ENCODE peak calls at places on chromosomes 1 and 21, in four cellular contexts. E, L, N and K are unnamed samples.

GRCh38 chr1:93448983-93449805 is 1.3 kb downstream of the FNBP1L start:
- DNase-seq in E (peak), L (peak), N (no peak), K (peak)

GRCh38 chr1:56758135-56758534 is 61.1 kb downstream of the FYB2 start:
- DNase-seq in E (no peak), L (peak), N (no peak), K (peak)

GRCh38 chr1:64183380-64183984 is 19.9 kb upstream of the UBE2U start:
- DNase-seq in E (peak), L (no peak), N (no peak), K (peak)

GRCh38 chr1:28751315-28752056 is 14.7 kb downstream of the YTHDF2 start:
- DNase-seq in E (peak), L (no peak), N (no peak), K (no peak)

GRCh38 chr1:233094269-233094668 is 143.9 kb downstream of the NTPCR start:
- DNase-seq in E (no peak), L (no peak), N (no peak), K (no peak)

GRCh38 chr1:71027991-71028390 is 19.6 kb downstream of the PTGER3 start:
- DNase-seq in E (no peak), L (no peak), N (no peak), K (no peak)

GRCh38 chr1:201937624-201938212 is 8.6 kb downstream of the LMOD1 start:
- DNase-seq in E (peak), L (no peak), N (peak), K (no peak)

GRCh38 chr1:99049745-99050144 is 45.1 kb upstream of the PLPPR5 start:
- DNase-seq in E (no peak), L (no peak), N (no peak), K (no peak)

GRCh38 chr21:38323721-38324591 is 67.2 kb downstream of the KCNJ15 start:
- DNase-seq in E (no peak), L (peak), N (peak), K (peak)

GRCh38 chr1:18580676-18581419 is 49.8 kb upstream of the PAX7 start:
- DNase-seq in E (no peak), L (no peak), N (no peak), K (no peak)

GRCh38 chr1:9235123-9235513 is 544 bp downstream of the H6PD start:
- DNase-seq in E (peak), L (no peak), N (no peak), K (no peak)

GRCh38 chr1:175073633-175074032 is 6.0 kb downstream of the TNN start:
- DNase-seq in E (no peak), L (no peak), N (no peak), K (peak)

GRCh38 chr1:67939942-67940341 is 106.7 kb upstream of the GNG12 start:
- DNase-seq in E (no peak), L (no peak), N (no peak), K (no peak)

GRCh38 chr1:53393325-53393792 is 65.5 kb upstream of the LRP8 start:
- DNase-seq in E (peak), L (peak), N (peak), K (peak)

GRCh38 chr21:31927872-31928476 is 55.2 kb downstream of the HUNK start:
- DNase-seq in E (no peak), L (no peak), N (no peak), K (no peak)

GRCh38 chr1:245126530-245126929 is 28.3 kb upstream of the KIF26B start:
- DNase-seq in E (no peak), L (no peak), N (no peak), K (no peak)

GRCh38 chr1:32965251-32965643 is 638 bp upstream of the RNF19B start:
- DNase-seq in E (no peak), L (no peak), N (no peak), K (no peak)

GRCh38 chr1:199394856-199395255 is 632.7 kb upstream of the NR5A2 start:
- DNase-seq in E (no peak), L (no peak), N (no peak), K (no peak)

GRCh38 chr1:177800386-177801058 is 169.3 kb downstream of the SEC16B start:
- DNase-seq in E (peak), L (no peak), N (peak), K (no peak)

GRCh38 chr21:41095983-41096382 is 72.0 kb upstream of the BACE2 start:
- DNase-seq in E (no peak), L (no peak), N (no peak), K (no peak)

GRCh38 chr1:154624756-154625643 is 17.0 kb upstream of the ADAR start:
- DNase-seq in E (peak), L (no peak), N (no peak), K (no peak)

GRCh38 chr1:240927815-240928214 is 315.9 kb upstream of the GREM2 start:
- DNase-seq in E (no peak), L (peak), N (no peak), K (no peak)

GRCh38 chr1:22039594-22040347 is 12.7 kb upstream of the CDC42 start:
- DNase-seq in E (peak), L (peak), N (peak), K (peak)

GRCh38 chr1:6166655-6167390 is 13.3 kb downstream of the CHD5 start:
- DNase-seq in E (no peak), L (no peak), N (no peak), K (no peak)

GRCh38 chr1:243520831-243521230 is 265.0 kb downstream of the SDCCAG8 start:
- DNase-seq in E (no peak), L (no peak), N (no peak), K (no peak)

GRCh38 chr1:207789792-207790787 is 38.2 kb downstream of the CD46 start:
- DNase-seq in E (peak), L (peak), N (no peak), K (no peak)